ENCODE peak calls at places on chromosome 16, in four cellular contexts. One of them, this sample, is unnamed.
A peak's percentile ranks its signal among the peaks of the same experiment; 100 is the strongest.

GRCh38 chr16:23081675-23082119 is 67.6 kb downstream of the USP31 start:
- DNase-seq in AG04450: no peak
- DNase-seq in PC-3: no peak
- DNase-seq in CD8-positive, alpha-beta memory T cell: no peak
- DNase-seq in this sample: no peak

GRCh38 chr16:67667817-67668494 is 1.3 kb downstream of the C16orf86 start:
- DNase-seq in AG04450: peak; percentile 79
- DNase-seq in PC-3: peak; percentile 72
- DNase-seq in CD8-positive, alpha-beta memory T cell: peak; percentile 86
- DNase-seq in this sample: peak; percentile 93

GRCh38 chr16:74718140-74718539 is 17.5 kb upstream of the MLKL start:
- DNase-seq in AG04450: no peak
- DNase-seq in PC-3: no peak
- DNase-seq in CD8-positive, alpha-beta memory T cell: no peak
- DNase-seq in this sample: no peak

GRCh38 chr16:56673916-56674315 is 4.3 kb downstream of the MT1H start:
- DNase-seq in AG04450: no peak
- DNase-seq in CD8-positive, alpha-beta memory T cell: no peak
- DNase-seq in PC-3: no peak
- DNase-seq in this sample: peak; percentile 67

GRCh38 chr16:10995555-10995954 is 51.2 kb downstream of the CLEC16A start:
- DNase-seq in AG04450: no peak
- DNase-seq in PC-3: no peak
- DNase-seq in CD8-positive, alpha-beta memory T cell: no peak
- DNase-seq in this sample: no peak

GRCh38 chr16:19879241-19879792 is 5.3 kb downstream of the GPRC5B start:
- DNase-seq in AG04450: peak; percentile 11
- DNase-seq in PC-3: no peak
- DNase-seq in CD8-positive, alpha-beta memory T cell: no peak
- DNase-seq in this sample: peak; percentile 82

GRCh38 chr16:74592847-74593246 is 14.1 kb downstream of the GLG1 start:
- DNase-seq in AG04450: no peak
- DNase-seq in CD8-positive, alpha-beta memory T cell: no peak
- DNase-seq in PC-3: no peak
- DNase-seq in this sample: no peak

GRCh38 chr16:51153275-51153991 is 2.4 kb upstream of the SALL1 start:
- DNase-seq in AG04450: no peak
- DNase-seq in CD8-positive, alpha-beta memory T cell: no peak
- DNase-seq in PC-3: no peak
- DNase-seq in this sample: peak; percentile 49

GRCh38 chr16:24346734-24347133 is 90.6 kb downstream of the CACNG3 start:
- DNase-seq in PC-3: no peak
- DNase-seq in CD8-positive, alpha-beta memory T cell: no peak
- DNase-seq in AG04450: no peak
- DNase-seq in this sample: no peak

GRCh38 chr16:2822158-2822495 is 5.1 kb downstream of the PRSS21 start:
- DNase-seq in PC-3: no peak
- DNase-seq in CD8-positive, alpha-beta memory T cell: no peak
- DNase-seq in AG04450: no peak
- DNase-seq in this sample: no peak

GRCh38 chr16:48862087-48862532 is 252.1 kb upstream of the N4BP1 start:
- DNase-seq in PC-3: peak; percentile 48
- DNase-seq in CD8-positive, alpha-beta memory T cell: no peak
- DNase-seq in AG04450: peak; percentile 29
- DNase-seq in this sample: peak; percentile 45

GRCh38 chr16:68105611-68106010 is 20.4 kb downstream of the NFATC3 start:
- DNase-seq in AG04450: no peak
- DNase-seq in PC-3: no peak
- DNase-seq in CD8-positive, alpha-beta memory T cell: no peak
- DNase-seq in this sample: no peak

GRCh38 chr16:65077181-65077580 is 44.7 kb downstream of the CDH11 start:
- DNase-seq in PC-3: no peak
- DNase-seq in CD8-positive, alpha-beta memory T cell: no peak
- DNase-seq in AG04450: no peak
- DNase-seq in this sample: no peak

GRCh38 chr16:69397821-69398521 is 12.2 kb upstream of the TERF2 start:
- DNase-seq in PC-3: peak; percentile 47
- DNase-seq in CD8-positive, alpha-beta memory T cell: no peak
- DNase-seq in AG04450: no peak
- DNase-seq in this sample: peak; percentile 75

GRCh38 chr16:19236561-19236960 is 49.0 kb upstream of the CLEC19A start:
- DNase-seq in AG04450: no peak
- DNase-seq in CD8-positive, alpha-beta memory T cell: no peak
- DNase-seq in PC-3: peak; percentile 82
- DNase-seq in this sample: no peak

GRCh38 chr16:75087040-75087979 is 29.3 kb downstream of the LDHD start:
- DNase-seq in CD8-positive, alpha-beta memory T cell: no peak
- DNase-seq in PC-3: no peak
- DNase-seq in AG04450: peak; percentile 87
- DNase-seq in this sample: no peak

GRCh38 chr16:84600343-84601229 is 17.3 kb downstream of the COTL1 start:
- DNase-seq in CD8-positive, alpha-beta memory T cell: peak; percentile 64
- DNase-seq in PC-3: no peak
- DNase-seq in AG04450: no peak
- DNase-seq in this sample: no peak
- H3K27ac ChIP-seq in CD8-positive, alpha-beta memory T cell: peak overlapping the region; percentile 86
- H3K27ac ChIP-seq in PC-3: no peak overlapping the region
- H3K27ac ChIP-seq in AG04450: peak overlapping the region; percentile 95
- H3K27ac ChIP-seq in this sample: no peak overlapping the region

GRCh38 chr16:8676160-8676547 is 1.7 kb downstream of the ABAT start:
- DNase-seq in AG04450: no peak
- DNase-seq in PC-3: no peak
- DNase-seq in CD8-positive, alpha-beta memory T cell: no peak
- DNase-seq in this sample: no peak
- H3K27ac ChIP-seq in AG04450: no peak overlapping the region
- H3K27ac ChIP-seq in PC-3: no peak overlapping the region
- H3K27ac ChIP-seq in CD8-positive, alpha-beta memory T cell: no peak overlapping the region
- H3K27ac ChIP-seq in this sample: no peak overlapping the region

GRCh38 chr16:57813466-57813865 is 11.2 kb upstream of the KIFC3 start:
- DNase-seq in AG04450: no peak
- DNase-seq in PC-3: no peak
- DNase-seq in CD8-positive, alpha-beta memory T cell: no peak
- DNase-seq in this sample: no peak
- H3K27ac ChIP-seq in AG04450: no peak overlapping the region
- H3K27ac ChIP-seq in PC-3: no peak overlapping the region
- H3K27ac ChIP-seq in CD8-positive, alpha-beta memory T cell: no peak overlapping the region
- H3K27ac ChIP-seq in this sample: no peak overlapping the region

GRCh38 chr16:53057658-53058057 is 2.9 kb downstream of the CHD9 start:
- DNase-seq in AG04450: no peak
- DNase-seq in PC-3: no peak
- DNase-seq in CD8-positive, alpha-beta memory T cell: no peak
- DNase-seq in this sample: no peak

GRCh38 chr16:53054670-53055485 is at the start of gene CHD9:
- DNase-seq in PC-3: peak; percentile 88
- DNase-seq in CD8-positive, alpha-beta memory T cell: peak; percentile 81
- DNase-seq in AG04450: peak; percentile 55
- DNase-seq in this sample: peak; percentile 92

GRCh38 chr16:53058441-53058840 is 3.6 kb downstream of the CHD9 start:
- DNase-seq in CD8-positive, alpha-beta memory T cell: no peak
- DNase-seq in AG04450: no peak
- DNase-seq in PC-3: no peak
- DNase-seq in this sample: no peak

GRCh38 chr16:53055603-53056527 is 1.1 kb downstream of the CHD9 start:
- DNase-seq in AG04450: peak; percentile 21
- DNase-seq in PC-3: peak; percentile 28
- DNase-seq in CD8-positive, alpha-beta memory T cell: no peak
- DNase-seq in this sample: peak; percentile 43

DNA sequence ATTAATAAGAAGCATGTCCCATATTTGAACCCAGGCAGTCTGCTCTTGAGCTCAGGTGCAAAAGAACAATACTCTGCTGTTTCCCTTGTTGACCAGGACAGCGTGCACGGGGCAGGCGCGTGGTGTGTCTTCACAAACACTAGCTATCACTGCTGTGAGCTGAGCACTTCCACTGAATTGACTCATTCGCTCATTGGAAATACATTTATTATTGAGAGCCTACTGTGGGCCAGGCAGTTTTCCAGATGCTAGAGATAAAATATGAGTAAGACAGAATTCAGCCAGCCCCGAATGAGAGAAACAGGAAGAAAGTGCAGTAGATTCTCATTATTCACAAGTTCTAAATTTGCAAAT is 1.7 kb downstream of the CHD9 start:
- DNase-seq in CD8-positive, alpha-beta memory T cell: no peak
- DNase-seq in AG04450: no peak
- DNase-seq in PC-3: peak; percentile 52
- DNase-seq in this sample: no peak
- H3K27ac ChIP-seq in CD8-positive, alpha-beta memory T cell: peak overlapping the region; percentile 76
- H3K27ac ChIP-seq in AG04450: no peak overlapping the region
- H3K27ac ChIP-seq in PC-3: no peak overlapping the region
- H3K27ac ChIP-seq in this sample: no peak overlapping the region

GRCh38 chr16:84513111-84514065 is 8.9 kb upstream of the MEAK7 start:
- DNase-seq in CD8-positive, alpha-beta memory T cell: no peak
- DNase-seq in PC-3: no peak
- DNase-seq in AG04450: peak; percentile 50
- DNase-seq in this sample: no peak
- H3K27ac ChIP-seq in CD8-positive, alpha-beta memory T cell: no peak overlapping the region
- H3K27ac ChIP-seq in PC-3: no peak overlapping the region
- H3K27ac ChIP-seq in AG04450: peak overlapping the region; percentile 39
- H3K27ac ChIP-seq in this sample: no peak overlapping the region

DNA sequence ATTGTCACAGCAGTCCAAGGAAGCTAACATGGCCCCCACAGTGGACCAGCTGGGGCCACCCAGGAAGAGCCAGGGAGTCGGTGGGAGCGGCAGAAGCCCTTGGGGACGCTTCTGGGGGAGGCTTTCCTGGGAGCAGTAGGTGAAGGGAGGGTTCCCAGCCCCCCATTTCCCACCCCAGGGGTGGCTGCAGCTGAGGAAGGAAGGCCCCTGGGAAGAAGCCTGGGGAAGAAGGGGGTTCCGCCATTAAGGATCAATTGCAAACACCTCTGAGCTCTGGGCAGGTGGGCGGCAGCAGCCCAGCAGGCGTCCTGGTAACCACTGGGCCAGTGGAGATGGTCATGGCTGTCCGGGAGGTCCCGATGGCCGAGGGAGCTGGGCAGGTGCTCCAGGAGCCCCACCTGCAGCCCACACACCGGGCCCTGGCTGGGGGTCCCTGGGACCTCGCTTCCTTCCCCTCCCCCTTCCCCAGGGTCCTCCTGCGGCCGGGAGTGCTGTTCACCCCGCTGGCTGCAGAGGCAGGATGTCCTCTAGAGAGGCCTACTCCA is 592 bp upstream of the PERCC1 start:
- DNase-seq in PC-3: no peak
- DNase-seq in AG04450: no peak
- DNase-seq in CD8-positive, alpha-beta memory T cell: no peak
- DNase-seq in this sample: no peak
- H3K27ac ChIP-seq in PC-3: no peak overlapping the region
- H3K27ac ChIP-seq in AG04450: no peak overlapping the region
- H3K27ac ChIP-seq in CD8-positive, alpha-beta memory T cell: no peak overlapping the region
- H3K27ac ChIP-seq in this sample: no peak overlapping the region

GRCh38 chr16:47506800-47507199 is 45.7 kb downstream of the PHKB start:
- DNase-seq in AG04450: no peak
- DNase-seq in CD8-positive, alpha-beta memory T cell: no peak
- DNase-seq in PC-3: no peak
- DNase-seq in this sample: no peak
- H3K27ac ChIP-seq in AG04450: no peak overlapping the region
- H3K27ac ChIP-seq in CD8-positive, alpha-beta memory T cell: no peak overlapping the region
- H3K27ac ChIP-seq in PC-3: no peak overlapping the region
- H3K27ac ChIP-seq in this sample: no peak overlapping the region